ENCODE peak calls at places on chromosomes 12 and 14, in ten cellular contexts. Z is HepG2, J is IMR-90, O is DND-41, F is GM23338, W is HCT116, T is GM23248, R is H9, Y is keratinocyte, E is astrocyte. A is an unnamed sample.

GRCh38 chr12:25615119-25615518 is 62.0 kb upstream of the LMNTD1 start:
- DNase-seq in T (peak; percentile 93), W (no peak), Z (no peak), R (no peak), Y (no peak), J (peak; percentile 97), O (no peak), E (peak; percentile 89), F (no peak), A (no peak)

GRCh38 chr12:93380480-93381121 is 2.9 kb downstream of the NUDT4 start:
- DNase-seq in Z (peak; percentile 43), J (peak; percentile 70), R (no peak), Y (no peak), O (no peak), T (peak; percentile 64), E (peak; percentile 42), W (no peak), F (peak; percentile 30), A (no peak)

GRCh38 chr14:51600658-51601057 is 51.1 kb upstream of the FRMD6 start:
- DNase-seq in W (no peak), R (no peak), O (no peak), Y (no peak), T (peak; percentile 38), J (no peak), F (no peak), Z (no peak), E (no peak), A (no peak)

GRCh38 chr14:53516261-53516774 is 363.2 kb upstream of the DDHD1 start:
- DNase-seq in Y (no peak), F (no peak), Z (no peak), R (no peak), W (no peak), E (peak; percentile 80), J (peak; percentile 96), T (peak; percentile 89), O (no peak), A (no peak)

GRCh38 chr12:101710289-101710688 is 12.8 kb downstream of the CHPT1 start:
- DNase-seq in F (no peak), T (no peak), W (no peak), Y (no peak), R (no peak), E (no peak), Z (no peak), O (no peak), J (no peak), A (no peak)

GRCh38 chr12:75207338-75208083 is 2.1 kb downstream of the KCNC2 start:
- DNase-seq in J (no peak), O (no peak), R (peak; percentile 57), Z (no peak), T (no peak), E (no peak), F (peak; percentile 68), Y (no peak), W (no peak), A (no peak)

GRCh38 chr12:119024226-119024810 is 43.0 kb downstream of the SRRM4 start:
- DNase-seq in Y (no peak), O (no peak), F (no peak), R (peak; percentile 21), E (no peak), W (no peak), T (no peak), Z (no peak), J (no peak), A (no peak)

GRCh38 chr14:105517096-105517495 is 9.3 kb upstream of the TMEM121 start:
- DNase-seq in F (no peak), O (no peak), Y (no peak), Z (no peak), E (peak; percentile 5), J (no peak), T (no peak), R (no peak), W (no peak), A (no peak)

GRCh38 chr12:4648099-4648498 is 752 bp downstream of the AKAP3 start:
- DNase-seq in F (no peak), W (no peak), R (no peak), O (no peak), T (peak; percentile 27), Y (no peak), J (no peak), Z (no peak), E (no peak), A (peak; percentile 66)

GRCh38 chr12:53970451-53970850 is 2.5 kb upstream of the HOXC11 start:
- DNase-seq in Y (no peak), E (no peak), J (no peak), R (no peak), T (no peak), O (no peak), W (no peak), F (no peak), Z (no peak), A (no peak)

GRCh38 chr12:111034911-111035577 is 114.7 kb upstream of the MYL2 start:
- DNase-seq in R (peak; percentile 73), T (peak; percentile 4), W (no peak), Z (no peak), F (peak; percentile 72), J (no peak), E (no peak), Y (no peak), O (no peak), A (no peak)

GRCh38 chr14:101119830-101120571 is 216.5 kb upstream of the RTL1 start:
- DNase-seq in R (peak; percentile 39), W (no peak), T (peak; percentile 10), F (peak; percentile 34), O (peak; percentile 34), E (no peak), Y (no peak), J (peak; percentile 11), Z (no peak), A (no peak)

DNA sequence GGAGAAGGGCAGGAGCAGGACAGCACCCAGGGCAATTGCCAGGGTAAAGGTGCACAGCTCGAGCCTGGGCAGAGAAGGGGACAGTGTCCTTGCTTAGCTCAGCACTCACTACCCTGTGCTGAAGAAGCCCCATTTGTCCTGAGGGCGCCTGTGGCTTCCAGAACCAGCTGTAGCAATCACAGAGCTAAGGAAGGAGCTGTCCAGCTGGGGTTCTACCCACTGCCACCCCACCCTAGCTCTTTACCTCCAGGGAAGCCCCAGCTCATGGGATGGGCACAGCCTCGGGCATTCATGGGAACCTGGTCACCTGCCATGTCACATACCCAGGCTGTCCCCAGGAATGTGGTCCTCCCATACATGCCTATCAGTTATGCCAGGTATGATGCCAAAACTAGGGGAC is 5.8 kb downstream of the LMBR1L start:
- DNase-seq in W (no peak), Y (no peak), T (no peak), J (no peak), R (no peak), F (no peak), E (no peak), O (no peak), Z (no peak), A (no peak)
- H4K20me1 ChIP-seq in W (no peaks in the 10 kb centered on the region), Y (no peaks in the 10 kb centered on the region), T (no peaks in the 10 kb centered on the region), J (peaks cover 61% of the 10 kb centered on the region), R (no peaks in the 10 kb centered on the region), F (peaks cover 8% of the 10 kb centered on the region), E (peaks cover 76% of the 10 kb centered on the region), O (peaks cover 38% of the 10 kb centered on the region), Z (peaks cover 9% of the 10 kb centered on the region), A (peaks cover 3% of the 10 kb centered on the region)

DNA sequence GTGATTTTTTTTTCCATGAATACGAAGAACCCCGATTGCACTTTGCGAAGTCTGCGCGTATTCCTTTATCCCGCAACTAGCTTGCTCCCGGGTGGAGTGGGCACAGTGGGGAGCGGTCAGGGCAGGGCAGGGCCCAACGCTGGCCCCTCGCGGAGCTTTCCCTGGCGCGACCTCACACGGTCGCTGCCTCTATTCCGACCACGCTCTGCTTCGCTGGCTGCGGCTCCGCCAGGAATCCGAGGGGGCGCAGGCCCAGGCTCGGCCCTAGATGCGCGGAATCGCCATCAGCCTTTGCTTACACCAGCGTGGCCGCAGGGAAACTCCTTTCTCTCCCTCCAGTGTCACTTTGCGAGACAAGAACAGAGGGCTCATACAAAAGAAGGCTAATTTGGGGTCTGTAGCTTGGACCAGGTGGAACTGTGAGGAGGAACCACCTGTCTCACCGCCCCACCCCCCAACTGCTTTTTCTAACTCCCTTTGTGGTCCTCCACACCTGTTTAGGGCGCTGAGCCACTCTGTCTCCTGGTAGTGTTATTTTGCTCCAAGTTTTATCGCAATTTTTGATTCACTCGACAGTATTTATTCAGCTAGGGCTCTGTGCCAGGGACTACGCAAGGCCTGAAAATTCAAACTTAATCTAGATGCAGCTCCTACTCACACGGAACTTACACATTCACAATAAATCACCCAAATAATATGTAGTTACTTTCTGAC is 3.1 kb upstream of the NKX2-1 start:
- DNase-seq in Y (no peak), F (peak; percentile 40), E (no peak), W (no peak), T (no peak), J (no peak), Z (no peak), R (no peak), O (no peak), A (no peak)
- H3K27me3 ChIP-seq in Y (peaks cover 95% of the 10 kb centered on the region), F (peaks cover 100% of the 10 kb centered on the region), E (peaks cover 78% of the 10 kb centered on the region), W (no peaks in the 10 kb centered on the region), T (peaks cover 93% of the 10 kb centered on the region), J (peaks cover 89% of the 10 kb centered on the region), Z (peaks cover 47% of the 10 kb centered on the region), R (peaks cover 91% of the 10 kb centered on the region), O (peaks cover 3% of the 10 kb centered on the region), A (peaks cover 2% of the 10 kb centered on the region)

GRCh38 chr12:112347521-112347920 is 34.7 kb downstream of the HECTD4 start:
- DNase-seq in E (peak; percentile 93), Y (no peak), J (peak; percentile 99), R (no peak), Z (no peak), W (no peak), T (peak; percentile 79), F (no peak), O (no peak), A (no peak)

GRCh38 chr12:112340983-112341840 is 41.0 kb downstream of the HECTD4 start:
- DNase-seq in R (no peak), W (no peak), Y (no peak), Z (no peak), E (no peak), F (no peak), J (no peak), O (no peak), T (no peak), A (no peak)

GRCh38 chr12:112346194-112346593 is 36.0 kb downstream of the HECTD4 start:
- DNase-seq in Z (no peak), R (no peak), Y (no peak), T (no peak), E (no peak), O (no peak), W (no peak), J (no peak), F (peak; percentile 82), A (no peak)

GRCh38 chr12:112342587-112342986 is 39.6 kb downstream of the HECTD4 start:
- DNase-seq in E (no peak), Z (no peak), O (no peak), W (no peak), R (no peak), J (no peak), T (no peak), F (no peak), Y (no peak), A (no peak)

GRCh38 chr12:112344220-112344619 is 38.0 kb downstream of the HECTD4 start:
- DNase-seq in O (no peak), E (no peak), Z (no peak), F (no peak), R (no peak), T (no peak), Y (no peak), W (no peak), J (no peak), A (no peak)
- H4K20me1 ChIP-seq in O (peaks cover 18% of the 10 kb centered on the region), E (peaks cover 70% of the 10 kb centered on the region), Z (no peaks in the 10 kb centered on the region), F (no peaks in the 10 kb centered on the region), R (no peaks in the 10 kb centered on the region), T (peaks cover 5% of the 10 kb centered on the region), Y (no peaks in the 10 kb centered on the region), W (no peaks in the 10 kb centered on the region), J (peaks cover 42% of the 10 kb centered on the region), A (peaks cover 20% of the 10 kb centered on the region)

GRCh38 chr12:41185946-41186345 is 2.2 kb upstream of the PDZRN4 start:
- DNase-seq in W (no peak), T (peak; percentile 4), F (no peak), Y (no peak), Z (no peak), E (no peak), J (no peak), R (no peak), O (no peak), A (no peak)
- H3K27me3 ChIP-seq in W (no peaks in the 10 kb centered on the region), T (peaks cover 20% of the 10 kb centered on the region), F (peaks cover 52% of the 10 kb centered on the region), Y (peaks cover 32% of the 10 kb centered on the region), Z (peaks cover 1% of the 10 kb centered on the region), E (peaks cover 35% of the 10 kb centered on the region), J (peaks cover 36% of the 10 kb centered on the region), R (peaks cover 32% of the 10 kb centered on the region), O (no peaks in the 10 kb centered on the region), A (no peaks in the 10 kb centered on the region)